ENCODE peak calls at places on chromosomes 7 and 10, in eight cellular contexts. A is hepatocyte; M is GM23338; W is CD8-positive, alpha-beta T cell; G is fibroblast of lung; I is coronary artery; R is Panc1; H is pancreas. P is an unnamed sample.

GRCh38 chr7:47715631-47716068 is 133.7 kb upstream of the TNS3 start:
- DNase-seq in A (no peak), I (peak), W (no peak), M (no peak), G (no peak), R (no peak), H (no peak), P (no peak)

GRCh38 chr10:72088879-72089585 is 681 bp upstream of the SPOCK2 start:
- DNase-seq in M (peak), W (peak), I (no peak), A (no peak), G (no peak), H (no peak), R (no peak), P (no peak)

GRCh38 chr10:62082729-62083412 is 181.4 kb downstream of the ARID5B start:
- DNase-seq in H (no peak), M (no peak), W (peak), R (no peak), G (peak), I (no peak), A (no peak), P (peak)

GRCh38 chr7:4871056-4871680 is 9.3 kb upstream of the PAPOLB start:
- DNase-seq in H (no peak), W (no peak), A (no peak), G (peak), R (no peak), M (no peak), I (no peak), P (no peak)

GRCh38 chr10:3805227-3805790 is 20.3 kb upstream of the KLF6 start:
- DNase-seq in R (peak), A (no peak), M (no peak), H (no peak), I (no peak), G (peak), W (no peak), P (no peak)

GRCh38 chr7:64890761-64891666 is 12.1 kb upstream of the ZNF273 start:
- DNase-seq in H (no peak), R (no peak), A (no peak), G (peak), I (peak), M (no peak), W (no peak), P (no peak)

GRCh38 chr10:104258209-104258608 is 3.5 kb downstream of the GSTO1 start:
- DNase-seq in R (no peak), W (no peak), G (no peak), H (no peak), M (no peak), I (no peak), A (no peak), P (no peak)

GRCh38 chr10:42304341-42304740 is 334.0 kb downstream of the ZNF33B start:
- DNase-seq in A (no peak), I (no peak), M (no peak), H (no peak), W (no peak), R (no peak), G (no peak), P (no peak)

GRCh38 chr7:142791502-142791901 is 20.7 kb downstream of the PRSS2 start:
- DNase-seq in R (no peak), W (no peak), I (no peak), H (no peak), M (no peak), G (no peak), A (no peak), P (no peak)

GRCh38 chr7:105656922-105657521 is 75.7 kb upstream of the EFCAB10 start:
- DNase-seq in R (no peak), W (peak), G (no peak), H (no peak), M (peak), A (no peak), I (no peak), P (peak)

GRCh38 chr10:126425473-126426065 is 37.3 kb upstream of the ADAM12 start:
- DNase-seq in A (no peak), W (no peak), H (no peak), M (no peak), I (no peak), G (peak), R (no peak), P (no peak)

GRCh38 chr7:1060315-1061080 is 16.2 kb downstream of the GPR146 start:
- DNase-seq in G (no peak), W (no peak), R (no peak), I (no peak), M (peak), A (peak), H (no peak), P (no peak)

GRCh38 chr7:21980921-21981320 is 35.2 kb upstream of the CDCA7L start:
- DNase-seq in W (no peak), A (no peak), R (no peak), M (no peak), H (no peak), G (no peak), I (no peak), P (no peak)

GRCh38 chr7:119720541-119720940 is 552.4 kb upstream of the KCND2 start:
- DNase-seq in R (peak), H (no peak), W (no peak), A (no peak), I (no peak), M (no peak), G (peak), P (no peak)

GRCh38 chr10:86205086-86205760 is 161.4 kb downstream of the GRID1 start:
- DNase-seq in I (no peak), H (no peak), W (no peak), R (no peak), A (no peak), G (no peak), M (no peak), P (no peak)

GRCh38 chr10:108709927-108710722 is 1213.2 kb downstream of the XPNPEP1 start:
- DNase-seq in R (no peak), G (no peak), I (no peak), H (no peak), A (peak), W (no peak), M (no peak), P (no peak)

GRCh38 chr10:100007239-100008141 is 2.3 kb downstream of the DNMBP start:
- DNase-seq in M (no peak), I (no peak), W (no peak), G (peak), H (no peak), A (no peak), R (no peak), P (no peak)

GRCh38 chr10:100008142-100008522 is 1.6 kb downstream of the DNMBP start:
- DNase-seq in G (peak), H (no peak), I (no peak), M (no peak), A (no peak), R (no peak), W (no peak), P (no peak)

GRCh38 chr10:100008708-100009282 is 952 bp downstream of the DNMBP start:
- DNase-seq in A (no peak), M (no peak), R (no peak), W (no peak), H (no peak), G (peak), I (no peak), P (no peak)

GRCh38 chr10:100009283-100009792 is 409 bp downstream of the DNMBP start:
- DNase-seq in H (peak), W (no peak), A (peak), I (peak), R (no peak), G (no peak), M (no peak), P (peak)

DNA sequence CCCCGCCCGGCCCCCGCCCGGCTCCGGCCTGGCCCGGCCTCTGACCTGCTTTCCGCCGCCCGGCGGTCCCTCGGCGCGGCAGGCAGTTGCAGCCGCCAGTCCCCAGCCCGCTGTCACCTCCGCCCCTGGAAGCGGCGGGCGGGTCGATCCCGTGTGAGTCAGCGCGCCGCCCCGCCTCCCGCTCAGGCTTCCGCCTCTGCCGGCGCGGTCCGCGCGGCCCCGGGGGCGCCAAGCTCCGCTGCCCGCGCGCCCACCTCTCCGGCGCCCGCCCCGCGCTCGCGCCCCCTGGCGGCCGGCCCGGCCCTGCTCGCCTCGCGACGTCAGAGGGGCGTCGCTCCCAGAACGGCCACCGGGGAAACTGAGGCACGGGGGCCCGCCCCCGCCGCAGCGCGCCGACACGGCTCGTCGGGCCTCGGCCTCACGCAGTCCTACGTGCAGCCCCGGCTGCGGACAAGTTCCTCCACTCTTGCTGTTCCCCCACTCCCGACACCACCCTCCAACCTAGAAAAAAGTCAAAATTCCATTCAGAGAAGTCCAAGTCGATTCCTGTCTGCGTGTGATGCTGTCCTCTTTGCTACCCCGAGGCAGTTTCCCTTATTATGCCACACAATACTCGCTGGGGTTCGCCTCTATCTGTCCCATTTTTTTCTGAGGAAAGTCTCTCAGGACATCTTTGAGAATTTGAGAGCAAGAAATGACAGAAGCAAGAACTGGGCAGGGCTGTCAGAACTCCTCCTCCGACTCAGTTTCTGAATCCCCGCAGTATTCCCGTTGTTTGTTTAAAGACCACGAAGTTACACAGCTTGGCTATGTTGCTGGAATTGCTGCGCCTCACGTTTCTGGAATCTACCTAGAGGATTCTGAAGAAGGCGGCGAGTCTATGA is at the start of gene DNMBP:
- DNase-seq in A (peak), W (peak), I (peak), R (no peak), M (peak), H (peak), G (peak), P (peak)
- TF ChIP-seq CTCF in A (peak), W (peak), I (peak), R (peak), M (peak), H (peak), G (peak), P (peak)

DNA sequence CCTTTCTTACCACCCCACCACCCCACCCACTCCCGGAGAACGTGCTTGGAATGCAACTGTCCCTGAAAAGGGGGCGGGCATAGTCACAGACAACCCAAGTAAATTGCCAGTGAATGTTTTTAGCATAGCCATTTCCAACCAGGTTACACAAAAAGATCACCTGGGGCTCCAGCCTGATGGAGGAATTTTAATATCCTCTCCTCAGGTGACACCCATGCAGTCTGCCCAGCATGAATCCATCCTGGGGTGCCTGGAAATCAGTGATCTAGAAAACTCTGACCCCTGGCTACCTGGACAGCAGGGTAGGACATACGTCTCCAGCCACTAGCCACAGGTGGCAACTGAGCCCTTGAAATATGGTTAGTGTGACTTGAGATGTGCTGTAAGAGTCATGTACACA is 61.1 kb downstream of the SORBS1 start:
- DNase-seq in I (no peak), R (no peak), M (peak), G (no peak), A (no peak), W (no peak), H (no peak), P (no peak)
- H3K27ac ChIP-seq in I (peak), R (no peak), M (peak), G (no peak), A (no peak), W (no peak), H (no peak), P (no peak)

GRCh38 chr10:11881477-11882417 is 58.6 kb downstream of the PROSER2 start:
- DNase-seq in W (no peak), I (no peak), H (no peak), R (peak), M (peak), A (peak), G (peak), P (no peak)
- H3K4me3 ChIP-seq in W (no peak), I (no peak), H (no peak), R (no peak), M (no peak), A (no peak), G (no peak), P (no peak)

GRCh38 chr10:116654816-116655215 is 34.1 kb downstream of the PNLIPRP2 start:
- DNase-seq in A (no peak), I (no peak), G (no peak), R (no peak), W (no peak), H (no peak), M (peak), P (no peak)
- TF ChIP-seq CTCF in A (peak), I (no peak), G (no peak), R (peak), W (no peak), H (no peak), M (peak), P (no peak)

GRCh38 chr10:28913850-28914249 is 236.5 kb downstream of the BAMBI start:
- DNase-seq in W (no peak), R (no peak), H (no peak), A (peak), I (no peak), G (peak), M (no peak), P (no peak)
- H3K27ac ChIP-seq in W (no peak), R (no peak), H (no peak), A (peak), I (no peak), G (no peak), M (no peak), P (no peak)

GRCh38 chr10:110034596-110034995 is 26.8 kb downstream of the ADD3 start:
- DNase-seq in A (no peak), W (no peak), R (no peak), M (no peak), H (no peak), I (no peak), G (peak), P (no peak)

GRCh38 chr10:110033724-110034235 is 26.0 kb downstream of the ADD3 start:
- DNase-seq in H (no peak), W (no peak), M (no peak), A (no peak), R (no peak), I (no peak), G (no peak), P (no peak)

GRCh38 chr10:110040108-110040507 is 32.3 kb downstream of the ADD3 start:
- DNase-seq in R (no peak), G (no peak), W (no peak), M (no peak), I (no peak), A (no peak), H (no peak), P (no peak)

GRCh38 chr10:110032801-110033723 is 25.3 kb downstream of the ADD3 start:
- DNase-seq in G (no peak), M (no peak), W (no peak), A (no peak), H (no peak), R (no peak), I (no peak), P (no peak)

DNA sequence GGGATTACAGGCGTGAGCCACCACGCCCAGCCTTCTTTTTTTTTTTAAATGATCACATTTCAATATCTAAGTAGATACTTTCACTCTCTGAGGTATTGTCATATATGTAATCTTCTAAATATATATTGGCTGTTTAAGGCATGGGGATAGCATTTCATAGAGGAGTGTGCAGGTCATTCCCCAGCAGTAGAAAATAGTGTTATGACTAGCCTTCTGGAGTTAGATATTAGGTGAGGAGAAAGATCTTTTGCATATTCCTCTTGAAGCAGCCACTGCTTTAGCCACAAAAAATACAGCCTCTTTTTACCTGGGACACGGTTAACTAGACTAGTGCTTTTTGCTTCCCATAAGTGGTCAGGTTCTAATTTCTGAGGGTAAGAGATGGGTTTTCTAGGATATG is 28.9 kb downstream of the ADD3 start:
- DNase-seq in W (no peak), A (no peak), I (no peak), R (no peak), H (no peak), M (no peak), G (no peak), P (no peak)
- H3K4me3 ChIP-seq in W (no peak), A (no peak), I (no peak), R (no peak), H (no peak), M (no peak), G (no peak), P (no peak)